ENCODE peak calls at places on chromosome 21, in five cellular contexts. B is mucosa of descending colon, X is adrenal gland, R is heart left ventricle, L is IMR-90. G is an unnamed sample.

GRCh38 chr21:29943885-29944284 is 4.1 kb upstream of the GRIK1 start:
- DNase-seq in X (no peak), R (no peak), L (no peak), B (no peak), G (no peak)

GRCh38 chr21:41481191-41481590 is 26.8 kb downstream of the TMPRSS2 start:
- DNase-seq in X (no peak), B (no peak), R (no peak), L (peak; percentile 80), G (no peak)

GRCh38 chr21:35222541-35222941 is 173.4 kb upstream of the RUNX1 start:
- DNase-seq in R (no peak), X (peak; percentile 43), L (no peak), B (no peak), G (no peak)

GRCh38 chr21:18677632-18678031 is 274.0 kb upstream of the TMPRSS15 start:
- DNase-seq in X (no peak), R (no peak), B (no peak), L (no peak), G (no peak)

GRCh38 chr21:17491716-17492414 is 21.0 kb upstream of the CXADR start:
- DNase-seq in R (no peak), L (peak; percentile 99), X (peak; percentile 46), B (peak; percentile 46), G (peak; percentile 13)

GRCh38 chr21:40563845-40564717 is 282.9 kb downstream of the DSCAM start:
- DNase-seq in L (no peak), B (no peak), X (no peak), R (no peak), G (no peak)

GRCh38 chr21:42406846-42407245 is 3.1 kb downstream of the UBASH3A start:
- DNase-seq in L (no peak), B (no peak), X (no peak), R (no peak), G (no peak)

GRCh38 chr21:37266515-37267221 is 466 bp downstream of the VPS26C start:
- DNase-seq in X (peak; percentile 54), B (no peak), L (peak; percentile 42), R (peak; percentile 80), G (peak; percentile 53)

GRCh38 chr21:24590261-24590660 is 1017.0 kb downstream of the MRPL39 start:
- DNase-seq in B (no peak), X (no peak), R (no peak), L (no peak), G (no peak)

GRCh38 chr21:45994086-45994661 is 12.6 kb downstream of the COL6A1 start:
- DNase-seq in L (no peak), R (peak; percentile 64), X (no peak), B (no peak), G (peak; percentile 17)

GRCh38 chr21:45996311-45997204 is 15.0 kb downstream of the COL6A1 start:
- DNase-seq in R (peak; percentile 56), B (no peak), X (peak; percentile 15), L (no peak), G (peak; percentile 2)

GRCh38 chr21:45997205-45997494 is 15.6 kb downstream of the COL6A1 start:
- DNase-seq in L (no peak), X (no peak), R (peak; percentile 38), B (no peak), G (no peak)

GRCh38 chr21:45994738-45995685 is 13.4 kb downstream of the COL6A1 start:
- DNase-seq in L (no peak), R (peak; percentile 56), X (peak; percentile 21), B (no peak), G (peak; percentile 13)

DNA sequence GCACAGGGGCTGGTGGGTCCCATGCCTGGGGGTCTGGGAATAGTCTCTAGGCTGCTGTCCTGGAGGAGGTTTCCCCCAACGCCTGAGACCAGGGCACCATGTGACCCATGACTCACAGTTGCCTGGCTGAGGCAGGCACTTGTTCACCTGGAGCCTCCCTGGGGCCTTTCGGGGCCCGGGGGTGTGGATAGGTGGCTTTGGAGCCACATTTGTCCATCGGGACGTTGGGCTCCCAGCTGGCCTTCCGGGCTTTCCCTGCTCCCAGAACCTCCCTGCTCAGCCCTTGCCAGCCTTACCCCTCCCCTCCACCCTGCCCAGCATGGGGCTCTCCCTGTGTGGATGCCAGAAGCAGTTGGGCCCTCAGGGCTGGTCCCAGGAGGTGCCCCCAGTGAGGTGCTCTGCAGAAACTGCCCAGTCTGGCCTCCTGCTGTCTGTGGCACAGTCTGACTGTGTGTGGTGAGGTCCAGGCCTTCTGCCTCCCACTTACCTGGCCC is 14.2 kb downstream of the COL6A1 start:
- DNase-seq in X (peak; percentile 19), R (peak; percentile 40), B (no peak), L (no peak), G (no peak)
- H3K4me1 ChIP-seq in X (no peaks in the 10 kb centered on the region), R (peaks cover 13% of the 10 kb centered on the region), B (no peaks in the 10 kb centered on the region), L (peaks cover 1% of the 10 kb centered on the region), G (peaks cover 18% of the 10 kb centered on the region)

GRCh38 chr21:44303490-44303981 is 3.7 kb downstream of the PFKL start:
- DNase-seq in R (no peak), B (peak; percentile 84), X (no peak), L (no peak), G (no peak)
- H3K4me1 ChIP-seq in R (peaks cover 53% of the 10 kb centered on the region), B (peaks cover 43% of the 10 kb centered on the region), X (peaks cover 8% of the 10 kb centered on the region), L (peaks cover 22% of the 10 kb centered on the region), G (peaks cover 43% of the 10 kb centered on the region)

GRCh38 chr21:33412832-33413519 is 9.8 kb downstream of the IFNGR2 start:
- DNase-seq in R (no peak), B (peak; percentile 58), X (no peak), L (no peak), G (no peak)

GRCh38 chr21:33418686-33419085 is 15.5 kb downstream of the IFNGR2 start:
- DNase-seq in B (no peak), L (no peak), X (peak; percentile 64), R (peak; percentile 74), G (peak; percentile 53)

GRCh38 chr21:33414068-33414467 is 10.9 kb downstream of the IFNGR2 start:
- DNase-seq in R (no peak), X (no peak), L (no peak), B (no peak), G (no peak)

GRCh38 chr21:33411949-33412430 is 8.8 kb downstream of the IFNGR2 start:
- DNase-seq in R (no peak), L (no peak), B (peak; percentile 51), X (no peak), G (no peak)

DNA sequence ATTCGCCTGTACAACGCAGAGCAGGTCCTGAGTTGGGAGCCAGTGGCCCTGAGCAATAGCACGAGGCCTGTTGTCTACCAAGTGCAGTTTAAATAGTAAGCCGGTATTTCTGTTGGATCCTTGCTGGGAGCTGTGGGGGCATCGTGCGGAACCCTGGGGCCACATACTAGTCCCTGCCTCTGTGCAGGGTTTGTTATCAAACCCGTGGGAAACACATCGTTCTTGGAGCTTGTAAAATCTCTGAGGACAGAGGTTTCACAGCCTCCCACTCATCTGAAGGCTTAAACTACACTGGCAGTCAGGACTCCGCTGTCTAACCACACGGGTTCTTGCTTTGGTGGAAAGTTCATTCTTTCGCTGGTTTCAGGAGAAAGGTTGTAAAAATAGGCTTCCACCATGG is 11.7 kb downstream of the IFNGR2 start:
- DNase-seq in L (no peak), B (no peak), X (no peak), R (no peak), G (no peak)
- H3K4me1 ChIP-seq in L (peaks cover 12% of the 10 kb centered on the region), B (peaks cover 27% of the 10 kb centered on the region), X (peaks cover 26% of the 10 kb centered on the region), R (peaks cover 34% of the 10 kb centered on the region), G (peaks cover 9% of the 10 kb centered on the region)

GRCh38 chr21:45532826-45533730 is 9.2 kb downstream of the SLC19A1 start:
- DNase-seq in R (peak; percentile 57), L (no peak), X (peak; percentile 24), B (peak; percentile 89), G (no peak)
- H3K4me1 ChIP-seq in R (peaks cover 10% of the 10 kb centered on the region), L (peaks cover 4% of the 10 kb centered on the region), X (peaks cover 19% of the 10 kb centered on the region), B (peaks cover 24% of the 10 kb centered on the region), G (peaks cover 24% of the 10 kb centered on the region)

GRCh38 chr21:33197546-33197945 is 32.2 kb upstream of the IFNAR2 start:
- DNase-seq in B (no peak), X (peak; percentile 50), L (no peak), R (no peak), G (no peak)

GRCh38 chr21:33199516-33200217 is 30.1 kb upstream of the IFNAR2 start:
- DNase-seq in L (peak; percentile 95), X (peak; percentile 93), R (no peak), B (peak; percentile 96), G (peak; percentile 90)

GRCh38 chr21:33201945-33202344 is 27.8 kb upstream of the IFNAR2 start:
- DNase-seq in B (peak; percentile 51), R (no peak), L (no peak), X (no peak), G (no peak)

GRCh38 chr21:33198346-33199135 is 31.2 kb upstream of the IFNAR2 start:
- DNase-seq in L (peak; percentile 63), R (no peak), B (peak; percentile 43), X (peak; percentile 70), G (peak; percentile 80)

GRCh38 chr21:33196956-33197374 is 32.8 kb upstream of the IFNAR2 start:
- DNase-seq in X (peak; percentile 81), R (no peak), L (peak; percentile 62), B (peak; percentile 80), G (peak; percentile 73)
- H3K4me1 ChIP-seq in X (peaks cover 12% of the 10 kb centered on the region), R (peaks cover 28% of the 10 kb centered on the region), L (peaks cover 2% of the 10 kb centered on the region), B (no peaks in the 10 kb centered on the region), G (peaks cover 43% of the 10 kb centered on the region)

G was measured in heart right ventricle.